ENCODE peak calls at places on chromosomes 11 and 22, in six cellular contexts. D is sciatic nerve, G is endothelial cell, A is T-cell, J is RWPE1, Q is AG04450. C is an unnamed sample.

GRCh38 chr11:65047581-65048422 is 6.8 kb downstream of the SAC3D1 start:
- DNase-seq in D (peak; percentile 71), G (no peak), A (no peak), J (no peak), Q (no peak), C (no peak)

GRCh38 chr11:88307749-88308425 is 29.6 kb downstream of the CTSC start:
- DNase-seq in D (no peak), G (no peak), A (no peak), J (no peak), Q (no peak), C (no peak)

GRCh38 chr11:120335928-120336640 is at the start of gene ARHGEF12:
- DNase-seq in D (peak; percentile 98), G (peak; percentile 98), A (peak; percentile 47), J (peak; percentile 93), Q (peak; percentile 97), C (peak; percentile 45)

GRCh38 chr22:29260601-29261315 is 7.0 kb downstream of the RHBDD3 start:
- DNase-seq in D (no peak), G (no peak), A (no peak), J (no peak), Q (no peak), C (no peak)

GRCh38 chr11:123584186-123584585 is 70.2 kb downstream of the SCN3B start:
- DNase-seq in D (no peak), G (no peak), A (no peak), J (no peak), Q (no peak), C (no peak)

GRCh38 chr11:24234822-24235508 is 261.9 kb upstream of the LUZP2 start:
- DNase-seq in D (no peak), G (no peak), A (no peak), J (peak; percentile 23), Q (peak; percentile 32), C (no peak)

GRCh38 chr11:126751242-126751641 is 249.3 kb downstream of the KIRREL3 start:
- DNase-seq in D (no peak), G (no peak), A (no peak), J (no peak), Q (peak; percentile 76), C (no peak)

GRCh38 chr22:44384563-44384940 is 71.8 kb upstream of the SHISAL1 start:
- DNase-seq in D (no peak), G (no peak), A (no peak), J (no peak), Q (no peak), C (no peak)

GRCh38 chr11:74091549-74091948 is 79.3 kb downstream of the C2CD3 start:
- DNase-seq in D (no peak), G (no peak), A (no peak), J (no peak), Q (no peak), C (no peak)

GRCh38 chr11:64851831-64852337 is 7.4 kb upstream of the CDC42BPG start:
- DNase-seq in D (no peak), G (no peak), A (no peak), J (no peak), Q (no peak), C (no peak)

GRCh38 chr11:84316866-84317560 is 1030.8 kb upstream of the CCDC90B start:
- DNase-seq in D (no peak), G (no peak), A (no peak), J (peak; percentile 1), Q (no peak), C (no peak)